ENCODE peak calls at places on chromosome 18, in four cellular contexts. P is A549, R is K562, B is HepG2. K is an unnamed sample.

GRCh38 chr18:3647636-3648035 is 197.7 kb downstream of the TGIF1 start:
- DNase-seq in P (no peak), B (no peak), R (no peak), K (no peak)

GRCh38 chr18:73355076-73355475 is 487.3 kb upstream of the NETO1 start:
- DNase-seq in R (no peak), B (no peak), P (no peak), K (no peak)

GRCh38 chr18:44742741-44743311 is 62.1 kb downstream of the SETBP1 start:
- DNase-seq in R (no peak), P (peak), B (no peak), K (no peak)

GRCh38 chr18:76378526-76379215 is 116.4 kb downstream of the ZNF516 start:
- DNase-seq in B (no peak), R (no peak), P (no peak), K (no peak)

GRCh38 chr18:29174891-29175290 is 998.0 kb upstream of the CDH2 start:
- DNase-seq in B (no peak), R (no peak), P (no peak), K (no peak)

GRCh38 chr18:34592961-34593382 is 117.1 kb upstream of the DTNA start:
- DNase-seq in B (no peak), P (no peak), R (no peak), K (no peak)

GRCh38 chr18:62037989-62038778 is 145.4 kb upstream of the RNF152 start:
- DNase-seq in P (no peak), R (no peak), B (no peak), K (no peak)

GRCh38 chr18:3060667-3061580 is 48.0 kb upstream of the LPIN2 start:
- DNase-seq in B (peak), P (no peak), R (no peak), K (no peak)

GRCh38 chr18:34493566-34494358 is 216.3 kb upstream of the DTNA start:
- DNase-seq in B (peak), R (no peak), P (no peak), K (no peak)

GRCh38 chr18:44637210-44638051 is 43.3 kb upstream of the SETBP1 start:
- DNase-seq in P (peak), R (no peak), B (no peak), K (no peak)

GRCh38 chr18:50044402-50044801 is 150.5 kb downstream of the MYO5B start:
- DNase-seq in P (no peak), R (no peak), B (no peak), K (no peak)

GRCh38 chr18:50454379-50455005 is 79.6 kb downstream of the SKA1 start:
- DNase-seq in R (no peak), P (no peak), B (no peak), K (no peak)

GRCh38 chr18:58609536-58609993 is 19.3 kb downstream of the ALPK2 start:
- DNase-seq in R (no peak), B (peak), P (no peak), K (peak)

DNA sequence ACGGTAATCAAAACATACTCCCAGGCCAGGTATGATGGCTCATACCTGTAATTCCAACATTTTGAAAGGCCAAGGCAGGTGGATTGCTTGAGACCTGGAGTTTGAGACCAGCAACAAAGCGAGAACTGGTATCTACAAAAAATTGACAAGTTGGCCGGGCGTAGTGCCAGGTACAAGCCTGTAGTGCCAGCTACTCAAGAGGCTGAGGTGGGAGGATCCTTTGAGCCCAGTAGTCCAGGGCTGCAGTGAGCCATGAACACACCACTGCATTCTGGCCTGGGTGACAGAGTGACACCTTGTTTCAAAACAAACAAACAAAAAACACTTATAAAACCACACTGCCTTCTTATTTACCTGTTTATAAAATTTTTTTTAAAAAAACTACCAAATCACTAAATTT is 80.8 kb downstream of the GAREM1 start:
- DNase-seq in P (no peak), B (no peak), R (no peak), K (no peak)
- TF ChIP-seq BHLHE40 in P (no peak), B (no peak), R (no peak), K (no peak)

GRCh38 chr18:8839285-8839684 is 133.9 kb downstream of the MTCL1 start:
- DNase-seq in B (no peak), P (no peak), R (no peak), K (no peak)
- TF ChIP-seq KDM1A in B (no peak), P (no peak), R (no peak), K (no peak)

GRCh38 chr18:48644029-48644428 is 105.2 kb downstream of the CTIF start:
- DNase-seq in B (no peak), P (no peak), R (no peak), K (no peak)

GRCh38 chr18:48642503-48642902 is 103.7 kb downstream of the CTIF start:
- DNase-seq in B (no peak), R (no peak), P (no peak), K (no peak)

GRCh38 chr18:48640566-48641270 is 101.9 kb downstream of the CTIF start:
- DNase-seq in B (no peak), P (no peak), R (no peak), K (no peak)

GRCh38 chr18:48643262-48643661 is 104.4 kb downstream of the CTIF start:
- DNase-seq in R (no peak), P (no peak), B (no peak), K (no peak)

GRCh38 chr18:48641981-48642380 is 103.2 kb downstream of the CTIF start:
- DNase-seq in B (no peak), P (no peak), R (no peak), K (no peak)
- TF ChIP-seq BHLHE40 in B (no peak), P (no peak), R (no peak), K (no peak)

GRCh38 chr18:48409591-48410094 is 460 bp upstream of the ZBTB7C start:
- DNase-seq in R (peak), P (no peak), B (no peak), K (no peak)

GRCh38 chr18:48410095-48410920 is 1.1 kb upstream of the ZBTB7C start:
- DNase-seq in B (peak), P (peak), R (peak), K (no peak)

GRCh38 chr18:48408111-48408726 is 964 bp downstream of the ZBTB7C start:
- DNase-seq in P (no peak), B (no peak), R (no peak), K (no peak)

GRCh38 chr18:48408727-48409590 is at the start of gene ZBTB7C:
- DNase-seq in P (no peak), B (no peak), R (peak), K (no peak)

DNA sequence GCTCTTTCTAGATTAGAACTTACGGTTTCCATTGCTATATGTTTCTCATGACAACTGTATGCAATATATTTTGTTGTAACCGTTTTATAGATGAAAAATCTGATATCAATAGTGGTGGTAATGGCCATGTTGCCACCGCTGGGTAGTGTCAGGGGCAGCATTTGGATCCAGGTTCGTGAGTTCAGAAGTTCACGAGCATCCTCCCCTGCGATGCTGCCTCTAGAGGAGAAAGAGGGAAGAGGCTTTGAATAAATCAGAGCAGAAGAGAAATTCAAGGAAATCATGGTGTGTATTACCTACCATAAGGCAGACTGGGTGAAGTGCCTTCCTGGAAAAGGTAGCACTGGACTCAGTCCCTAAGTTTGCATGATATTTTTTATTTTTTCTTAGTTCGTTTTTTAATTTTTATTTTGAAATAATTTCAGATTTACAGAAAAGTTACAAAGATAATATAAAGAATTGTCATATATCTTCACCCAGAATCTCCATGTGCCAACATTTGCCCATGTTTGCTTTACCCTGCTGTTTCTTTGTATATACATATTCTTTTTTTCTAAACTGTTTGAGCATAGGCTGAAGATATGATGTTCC is 3.3 kb upstream of the ZBTB7C start:
- DNase-seq in B (peak), R (peak), P (peak), K (no peak)
- TF ChIP-seq KDM1A in B (no peak), R (peak), P (no peak), K (no peak)

K was measured in GM12878.